ENCODE peak calls at places on chromosomes 11 and 22, in eight cellular contexts. One of them, this sample, is unnamed.
A peak's percentile ranks its signal among the peaks of the same experiment; 100 is the strongest.

GRCh38 chr11:85948884-85949283 is 93.7 kb downstream of the CCDC83 start:
- DNase-seq in HFFc6: no peak
- DNase-seq in lung: no peak
- DNase-seq in heart right ventricle: no peak
- DNase-seq in OCI-LY7: no peak
- DNase-seq in upper lobe of right lung: no peak
- DNase-seq in CD8-positive, alpha-beta memory T cell: no peak
- DNase-seq in stimulated activated CD8-positive, alpha-beta memory T cell treated with anti-CD3 and anti-CD28 coated beads, Interleukin-12 subunit alpha, Interleukin-12 subunit beta, amount 100 ng/mL, for 1 hour: no peak
- DNase-seq in this sample: no peak

GRCh38 chr22:39097098-39098020 is at the start of gene APOBEC3H:
- DNase-seq in upper lobe of right lung: peak; percentile 78
- DNase-seq in CD8-positive, alpha-beta memory T cell: peak; percentile 36
- DNase-seq in stimulated activated CD8-positive, alpha-beta memory T cell treated with anti-CD3 and anti-CD28 coated beads, Interleukin-12 subunit alpha, Interleukin-12 subunit beta, amount 100 ng/mL, for 1 hour: no peak
- DNase-seq in OCI-LY7: no peak
- DNase-seq in lung: peak; percentile 31
- DNase-seq in HFFc6: no peak
- DNase-seq in heart right ventricle: peak; percentile 47
- DNase-seq in this sample: no peak

GRCh38 chr11:103109818-103110388 is 677 bp downstream of the DYNC2H1 start:
- DNase-seq in heart right ventricle: no peak
- DNase-seq in HFFc6: no peak
- DNase-seq in CD8-positive, alpha-beta memory T cell: no peak
- DNase-seq in OCI-LY7: no peak
- DNase-seq in stimulated activated CD8-positive, alpha-beta memory T cell treated with anti-CD3 and anti-CD28 coated beads, Interleukin-12 subunit alpha, Interleukin-12 subunit beta, amount 100 ng/mL, for 1 hour: no peak
- DNase-seq in upper lobe of right lung: no peak
- DNase-seq in lung: no peak
- DNase-seq in this sample: no peak

GRCh38 chr11:94787798-94788197 is 19.6 kb downstream of the AMOTL1 start:
- DNase-seq in stimulated activated CD8-positive, alpha-beta memory T cell treated with anti-CD3 and anti-CD28 coated beads, Interleukin-12 subunit alpha, Interleukin-12 subunit beta, amount 100 ng/mL, for 1 hour: no peak
- DNase-seq in upper lobe of right lung: no peak
- DNase-seq in CD8-positive, alpha-beta memory T cell: no peak
- DNase-seq in lung: no peak
- DNase-seq in OCI-LY7: no peak
- DNase-seq in heart right ventricle: no peak
- DNase-seq in HFFc6: no peak
- DNase-seq in this sample: no peak

GRCh38 chr11:69962152-69962551 is 116.0 kb upstream of the ANO1 start:
- DNase-seq in lung: no peak
- DNase-seq in OCI-LY7: no peak
- DNase-seq in upper lobe of right lung: no peak
- DNase-seq in stimulated activated CD8-positive, alpha-beta memory T cell treated with anti-CD3 and anti-CD28 coated beads, Interleukin-12 subunit alpha, Interleukin-12 subunit beta, amount 100 ng/mL, for 1 hour: no peak
- DNase-seq in HFFc6: no peak
- DNase-seq in heart right ventricle: no peak
- DNase-seq in CD8-positive, alpha-beta memory T cell: no peak
- DNase-seq in this sample: no peak

GRCh38 chr22:29877620-29878019 is 5.4 kb upstream of the MTMR3 start:
- DNase-seq in lung: no peak
- DNase-seq in OCI-LY7: no peak
- DNase-seq in heart right ventricle: no peak
- DNase-seq in HFFc6: peak; percentile 6
- DNase-seq in stimulated activated CD8-positive, alpha-beta memory T cell treated with anti-CD3 and anti-CD28 coated beads, Interleukin-12 subunit alpha, Interleukin-12 subunit beta, amount 100 ng/mL, for 1 hour: no peak
- DNase-seq in upper lobe of right lung: no peak
- DNase-seq in CD8-positive, alpha-beta memory T cell: no peak
- DNase-seq in this sample: no peak

GRCh38 chr22:36395922-36396321 is 8.2 kb upstream of the MYH9 start:
- DNase-seq in upper lobe of right lung: no peak
- DNase-seq in OCI-LY7: no peak
- DNase-seq in CD8-positive, alpha-beta memory T cell: no peak
- DNase-seq in lung: no peak
- DNase-seq in stimulated activated CD8-positive, alpha-beta memory T cell treated with anti-CD3 and anti-CD28 coated beads, Interleukin-12 subunit alpha, Interleukin-12 subunit beta, amount 100 ng/mL, for 1 hour: no peak
- DNase-seq in HFFc6: peak; percentile 57
- DNase-seq in heart right ventricle: no peak
- DNase-seq in this sample: no peak

GRCh38 chr22:45212306-45212709 is 28.4 kb downstream of the KIAA0930 start:
- DNase-seq in CD8-positive, alpha-beta memory T cell: no peak
- DNase-seq in OCI-LY7: no peak
- DNase-seq in HFFc6: peak; percentile 94
- DNase-seq in lung: peak; percentile 62
- DNase-seq in stimulated activated CD8-positive, alpha-beta memory T cell treated with anti-CD3 and anti-CD28 coated beads, Interleukin-12 subunit alpha, Interleukin-12 subunit beta, amount 100 ng/mL, for 1 hour: no peak
- DNase-seq in upper lobe of right lung: peak; percentile 81
- DNase-seq in heart right ventricle: peak; percentile 74
- DNase-seq in this sample: peak; percentile 80

GRCh38 chr22:21628386-21629261 is 1.2 kb downstream of the YDJC start:
- DNase-seq in HFFc6: no peak
- DNase-seq in upper lobe of right lung: no peak
- DNase-seq in OCI-LY7: no peak
- DNase-seq in CD8-positive, alpha-beta memory T cell: no peak
- DNase-seq in heart right ventricle: no peak
- DNase-seq in lung: no peak
- DNase-seq in stimulated activated CD8-positive, alpha-beta memory T cell treated with anti-CD3 and anti-CD28 coated beads, Interleukin-12 subunit alpha, Interleukin-12 subunit beta, amount 100 ng/mL, for 1 hour: no peak
- DNase-seq in this sample: no peak

This sample was measured in left ventricle myocardium inferior.